ENCODE peak calls at places on chromosomes 3 and 15, in seven cellular contexts. One of them, this sample, is unnamed.

GRCh38 chr3:129563850-129564535 is 21.0 kb downstream of the H1-8 start:
- DNase-seq in T-helper 1 cell: no peak
- DNase-seq in esophagus muscularis mucosa: no peak
- DNase-seq in HTR-8/SVneo: no peak
- DNase-seq in lung: no peak
- DNase-seq in EL: no peak
- DNase-seq in NCI-H748 treated with DMSO at 0.1 percent for 48 hours: no peak
- DNase-seq in this sample: no peak

GRCh38 chr15:49848824-49849209 is 228.0 kb downstream of the DTWD1 start:
- DNase-seq in T-helper 1 cell: no peak
- DNase-seq in esophagus muscularis mucosa: no peak
- DNase-seq in HTR-8/SVneo: no peak
- DNase-seq in lung: no peak
- DNase-seq in EL: no peak
- DNase-seq in NCI-H748 treated with DMSO at 0.1 percent for 48 hours: no peak
- DNase-seq in this sample: no peak

GRCh38 chr15:95326689-95327525 is 1003.6 kb upstream of the NR2F2 start:
- DNase-seq in T-helper 1 cell: no peak
- DNase-seq in esophagus muscularis mucosa: no peak
- DNase-seq in HTR-8/SVneo: no peak
- DNase-seq in lung: no peak
- DNase-seq in EL: no peak
- DNase-seq in NCI-H748 treated with DMSO at 0.1 percent for 48 hours: no peak
- DNase-seq in this sample: no peak

GRCh38 chr3:48507256-48508061 is 3.5 kb upstream of the SHISA5 start:
- DNase-seq in T-helper 1 cell: peak; percentile 82
- DNase-seq in esophagus muscularis mucosa: no peak
- DNase-seq in HTR-8/SVneo: peak; percentile 92
- DNase-seq in lung: peak; percentile 46
- DNase-seq in EL: peak; percentile 76
- DNase-seq in NCI-H748 treated with DMSO at 0.1 percent for 48 hours: no peak
- DNase-seq in this sample: peak; percentile 47

GRCh38 chr3:126850370-126851085 is 132.4 kb upstream of the PLXNA1 start:
- DNase-seq in T-helper 1 cell: no peak
- DNase-seq in esophagus muscularis mucosa: no peak
- DNase-seq in HTR-8/SVneo: peak; percentile 70
- DNase-seq in lung: peak; percentile 46
- DNase-seq in EL: peak; percentile 75
- DNase-seq in NCI-H748 treated with DMSO at 0.1 percent for 48 hours: no peak
- DNase-seq in this sample: no peak

GRCh38 chr15:70522323-70522966 is 240.9 kb downstream of the UACA start:
- DNase-seq in T-helper 1 cell: no peak
- DNase-seq in esophagus muscularis mucosa: no peak
- DNase-seq in HTR-8/SVneo: no peak
- DNase-seq in lung: no peak
- DNase-seq in EL: no peak
- DNase-seq in NCI-H748 treated with DMSO at 0.1 percent for 48 hours: no peak
- DNase-seq in this sample: no peak

GRCh38 chr15:100642950-100643338 is 40.6 kb downstream of the ASB7 start:
- DNase-seq in T-helper 1 cell: no peak
- DNase-seq in esophagus muscularis mucosa: peak; percentile 10
- DNase-seq in HTR-8/SVneo: no peak
- DNase-seq in lung: no peak
- DNase-seq in EL: no peak
- DNase-seq in NCI-H748 treated with DMSO at 0.1 percent for 48 hours: no peak
- DNase-seq in this sample: no peak

GRCh38 chr3:32026583-32026982 is 45.0 kb downstream of the ZNF860 start:
- DNase-seq in T-helper 1 cell: no peak
- DNase-seq in esophagus muscularis mucosa: no peak
- DNase-seq in HTR-8/SVneo: no peak
- DNase-seq in lung: no peak
- DNase-seq in EL: no peak
- DNase-seq in NCI-H748 treated with DMSO at 0.1 percent for 48 hours: no peak
- DNase-seq in this sample: no peak

GRCh38 chr3:177855021-177855420 is 657.7 kb upstream of the TBL1XR1 start:
- DNase-seq in T-helper 1 cell: no peak
- DNase-seq in esophagus muscularis mucosa: no peak
- DNase-seq in HTR-8/SVneo: no peak
- DNase-seq in lung: no peak
- DNase-seq in EL: no peak
- DNase-seq in NCI-H748 treated with DMSO at 0.1 percent for 48 hours: no peak
- DNase-seq in this sample: no peak

GRCh38 chr3:64667887-64668581 is 19.8 kb downstream of the ADAMTS9 start:
- DNase-seq in T-helper 1 cell: no peak
- DNase-seq in esophagus muscularis mucosa: peak; percentile 74
- DNase-seq in HTR-8/SVneo: no peak
- DNase-seq in lung: no peak
- DNase-seq in EL: no peak
- DNase-seq in NCI-H748 treated with DMSO at 0.1 percent for 48 hours: no peak
- DNase-seq in this sample: no peak

GRCh38 chr3:6132684-6133432 is 728.1 kb upstream of the GRM7 start:
- DNase-seq in T-helper 1 cell: no peak
- DNase-seq in esophagus muscularis mucosa: no peak
- DNase-seq in HTR-8/SVneo: no peak
- DNase-seq in lung: no peak
- DNase-seq in EL: no peak
- DNase-seq in NCI-H748 treated with DMSO at 0.1 percent for 48 hours: no peak
- DNase-seq in this sample: no peak

GRCh38 chr15:65824031-65824743 is 32.1 kb upstream of the DENND4A start:
- DNase-seq in T-helper 1 cell: no peak
- DNase-seq in esophagus muscularis mucosa: no peak
- DNase-seq in HTR-8/SVneo: peak; percentile 66
- DNase-seq in lung: peak; percentile 43
- DNase-seq in EL: peak; percentile 61
- DNase-seq in NCI-H748 treated with DMSO at 0.1 percent for 48 hours: peak; percentile 27
- DNase-seq in this sample: peak; percentile 63

GRCh38 chr3:135103913-135104312 is 308.9 kb downstream of the EPHB1 start:
- DNase-seq in T-helper 1 cell: no peak
- DNase-seq in esophagus muscularis mucosa: no peak
- DNase-seq in HTR-8/SVneo: no peak
- DNase-seq in lung: no peak
- DNase-seq in EL: no peak
- DNase-seq in NCI-H748 treated with DMSO at 0.1 percent for 48 hours: no peak
- DNase-seq in this sample: no peak

GRCh38 chr15:71362987-71363968 is 248.0 kb downstream of the THSD4 start:
- DNase-seq in T-helper 1 cell: no peak
- DNase-seq in esophagus muscularis mucosa: no peak
- DNase-seq in HTR-8/SVneo: no peak
- DNase-seq in lung: no peak
- DNase-seq in EL: no peak
- DNase-seq in NCI-H748 treated with DMSO at 0.1 percent for 48 hours: no peak
- DNase-seq in this sample: no peak

GRCh38 chr3:56347219-56347871 is 120.9 kb downstream of the ERC2 start:
- DNase-seq in T-helper 1 cell: peak; percentile 28
- DNase-seq in esophagus muscularis mucosa: no peak
- DNase-seq in HTR-8/SVneo: no peak
- DNase-seq in lung: peak; percentile 32
- DNase-seq in EL: peak; percentile 11
- DNase-seq in NCI-H748 treated with DMSO at 0.1 percent for 48 hours: peak; percentile 33
- DNase-seq in this sample: no peak

GRCh38 chr15:41893422-41894250 is at the start of gene SPTBN5:
- DNase-seq in T-helper 1 cell: no peak
- DNase-seq in esophagus muscularis mucosa: no peak
- DNase-seq in HTR-8/SVneo: no peak
- DNase-seq in lung: no peak
- DNase-seq in EL: no peak
- DNase-seq in NCI-H748 treated with DMSO at 0.1 percent for 48 hours: no peak
- DNase-seq in this sample: no peak

GRCh38 chr15:37801529-37801928 is 132.9 kb upstream of the TMCO5A start:
- DNase-seq in T-helper 1 cell: no peak
- DNase-seq in esophagus muscularis mucosa: no peak
- DNase-seq in HTR-8/SVneo: no peak
- DNase-seq in lung: no peak
- DNase-seq in EL: no peak
- DNase-seq in NCI-H748 treated with DMSO at 0.1 percent for 48 hours: no peak
- DNase-seq in this sample: no peak

GRCh38 chr3:182617511-182617910 is 175.8 kb upstream of the ATP11B start:
- DNase-seq in T-helper 1 cell: no peak
- DNase-seq in esophagus muscularis mucosa: no peak
- DNase-seq in HTR-8/SVneo: no peak
- DNase-seq in lung: no peak
- DNase-seq in EL: no peak
- DNase-seq in NCI-H748 treated with DMSO at 0.1 percent for 48 hours: no peak
- DNase-seq in this sample: no peak

GRCh38 chr3:94627689-94628088 is 564.8 kb downstream of the NSUN3 start:
- DNase-seq in T-helper 1 cell: no peak
- DNase-seq in esophagus muscularis mucosa: no peak
- DNase-seq in HTR-8/SVneo: no peak
- DNase-seq in lung: no peak
- DNase-seq in EL: no peak
- DNase-seq in NCI-H748 treated with DMSO at 0.1 percent for 48 hours: no peak
- DNase-seq in this sample: no peak

GRCh38 chr15:36943496-36944361 is 156.6 kb downstream of the MEIS2 start:
- DNase-seq in T-helper 1 cell: no peak
- DNase-seq in esophagus muscularis mucosa: no peak
- DNase-seq in HTR-8/SVneo: no peak
- DNase-seq in lung: no peak
- DNase-seq in EL: no peak
- DNase-seq in NCI-H748 treated with DMSO at 0.1 percent for 48 hours: no peak
- DNase-seq in this sample: no peak

GRCh38 chr15:77819841-77820728 is 187.4 kb upstream of the LINGO1 start:
- DNase-seq in T-helper 1 cell: no peak
- DNase-seq in esophagus muscularis mucosa: no peak
- DNase-seq in HTR-8/SVneo: peak; percentile 62
- DNase-seq in lung: no peak
- DNase-seq in EL: peak; percentile 31
- DNase-seq in NCI-H748 treated with DMSO at 0.1 percent for 48 hours: peak; percentile 9
- DNase-seq in this sample: peak; percentile 62

GRCh38 chr15:100733088-100733487 is 130.7 kb downstream of the ASB7 start:
- DNase-seq in T-helper 1 cell: no peak
- DNase-seq in esophagus muscularis mucosa: peak; percentile 77
- DNase-seq in HTR-8/SVneo: peak; percentile 41
- DNase-seq in lung: no peak
- DNase-seq in EL: peak; percentile 87
- DNase-seq in NCI-H748 treated with DMSO at 0.1 percent for 48 hours: no peak
- DNase-seq in this sample: peak; percentile 81

GRCh38 chr3:84692261-84692660 is 266.5 kb upstream of the CADM2 start:
- DNase-seq in T-helper 1 cell: no peak
- DNase-seq in esophagus muscularis mucosa: no peak
- DNase-seq in HTR-8/SVneo: no peak
- DNase-seq in lung: no peak
- DNase-seq in EL: no peak
- DNase-seq in NCI-H748 treated with DMSO at 0.1 percent for 48 hours: no peak
- DNase-seq in this sample: no peak

GRCh38 chr15:49135893-49136292 is 19.5 kb downstream of the COPS2 start:
- DNase-seq in T-helper 1 cell: no peak
- DNase-seq in esophagus muscularis mucosa: no peak
- DNase-seq in HTR-8/SVneo: peak; percentile 23
- DNase-seq in lung: no peak
- DNase-seq in EL: peak; percentile 88
- DNase-seq in NCI-H748 treated with DMSO at 0.1 percent for 48 hours: no peak
- DNase-seq in this sample: no peak

GRCh38 chr3:112096176-112096575 is 10.0 kb downstream of the C3orf52 start:
- DNase-seq in T-helper 1 cell: no peak
- DNase-seq in esophagus muscularis mucosa: no peak
- DNase-seq in HTR-8/SVneo: no peak
- DNase-seq in lung: no peak
- DNase-seq in EL: peak; percentile 77
- DNase-seq in NCI-H748 treated with DMSO at 0.1 percent for 48 hours: no peak
- DNase-seq in this sample: no peak

This sample was measured in cerebellum.